ENCODE peak calls at places on chromosome 1, in ten cellular contexts. T is AG10803; R is hepatocyte; X is stimulated activated CD8-positive, alpha-beta memory T cell treated with anti-CD3 and anti-CD28 coated beads, Interleukin-4, amount 100 ng/mL, for 4 hours; E is RCC 7860; B is tibial artery; J is lower lobe of right lung; L is T-helper 1 cell; F is NCI-H1092; G is SK-MEL-5. A is an unnamed sample.

GRCh38 chr1:193700710-193701355 is 514.4 kb upstream of the B3GALT2 start:
- DNase-seq in J (no peak), G (no peak), R (peak; percentile 6), T (no peak), E (peak; percentile 86), F (no peak), B (no peak), L (peak; percentile 70), X (no peak), A (no peak)

GRCh38 chr1:90434460-90434859 is 282.6 kb downstream of the BARHL2 start:
- DNase-seq in T (no peak), R (peak; percentile 5), L (no peak), E (no peak), J (no peak), G (peak; percentile 54), F (no peak), B (no peak), X (no peak), A (no peak)

GRCh38 chr1:14677291-14677690 is 78.8 kb downstream of the KAZN start:
- DNase-seq in R (no peak), T (no peak), J (no peak), E (no peak), X (no peak), B (no peak), F (no peak), G (no peak), L (no peak), A (no peak)

GRCh38 chr1:150807257-150807637 is 813 bp downstream of the CTSK start:
- DNase-seq in B (no peak), T (peak; percentile 66), X (no peak), F (no peak), J (no peak), G (no peak), R (no peak), E (no peak), L (no peak), A (no peak)

GRCh38 chr1:201430790-201431189 is 9.3 kb upstream of the TNNI1 start:
- DNase-seq in L (no peak), X (no peak), T (no peak), B (no peak), E (no peak), F (no peak), R (no peak), G (no peak), J (no peak), A (no peak)

GRCh38 chr1:94083653-94084052 is 37.3 kb downstream of the ABCA4 start:
- DNase-seq in F (no peak), J (no peak), T (no peak), R (no peak), E (no peak), B (no peak), L (no peak), X (no peak), G (no peak), A (no peak)

GRCh38 chr1:157090196-157090647 is 9.4 kb downstream of the ETV3L start:
- DNase-seq in L (peak; percentile 68), B (peak; percentile 87), R (peak; percentile 94), T (peak; percentile 98), X (peak; percentile 88), F (peak; percentile 78), E (peak; percentile 48), J (peak; percentile 89), G (peak; percentile 90), A (peak; percentile 97)

GRCh38 chr1:221726331-221726692 is 15.6 kb downstream of the DUSP10 start:
- DNase-seq in X (no peak), F (no peak), T (no peak), R (no peak), B (no peak), G (no peak), L (peak; percentile 75), E (no peak), J (no peak), A (no peak)

GRCh38 chr1:156618853-156619581 is at the start of gene HAPLN2:
- DNase-seq in B (no peak), G (peak; percentile 51), J (no peak), T (no peak), R (peak; percentile 55), L (no peak), E (no peak), X (no peak), F (no peak), A (no peak)

GRCh38 chr1:1567831-1568380 is 6.8 kb downstream of the SSU72 start:
- DNase-seq in X (no peak), R (no peak), G (peak; percentile 58), T (peak; percentile 26), B (no peak), E (no peak), F (no peak), L (no peak), J (no peak), A (no peak)

GRCh38 chr1:234388094-234388493 is 14.8 kb downstream of the COA6 start:
- DNase-seq in G (no peak), J (no peak), X (no peak), E (no peak), T (no peak), B (no peak), L (no peak), F (no peak), R (no peak), A (no peak)

GRCh38 chr1:100313382-100313781 is 38.9 kb upstream of the CDC14A start:
- DNase-seq in B (no peak), L (no peak), F (no peak), E (no peak), X (no peak), J (no peak), G (no peak), R (no peak), T (no peak), A (no peak)

GRCh38 chr1:209988706-209989105 is 50.7 kb downstream of the SYT14 start:
- DNase-seq in E (no peak), L (no peak), J (no peak), F (no peak), X (no peak), B (no peak), G (no peak), R (no peak), T (no peak), A (no peak)

GRCh38 chr1:44377925-44378784 is 23.1 kb upstream of the ERI3 start:
- DNase-seq in E (peak; percentile 48), J (peak; percentile 57), G (peak; percentile 70), R (peak; percentile 72), T (peak; percentile 48), X (peak; percentile 16), B (peak; percentile 30), F (peak; percentile 36), L (peak; percentile 17), A (peak; percentile 65)

GRCh38 chr1:229859026-229859425 is 208.0 kb upstream of the GALNT2 start:
- DNase-seq in B (no peak), E (no peak), R (no peak), F (no peak), T (no peak), J (no peak), X (no peak), L (no peak), G (peak; percentile 22), A (no peak)

GRCh38 chr1:50570064-50570463 is 146.8 kb upstream of the DMRTA2 start:
- DNase-seq in J (no peak), G (no peak), F (no peak), R (peak; percentile 31), X (no peak), B (no peak), T (no peak), L (no peak), E (no peak), A (no peak)

A was measured in sciatic nerve.